ENCODE peak calls at places on chromosomes 12 and 14, in six cellular contexts. O is foreskin melanocyte, U is astrocyte of the spinal cord, R is HTR-8/SVneo, A is SW480, B is mesendoderm. C is an unnamed sample.

GRCh38 chr12:11981174-11981733 is 89.5 kb upstream of the BCL2L14 start:
- DNase-seq in U (peak), B (no peak), A (no peak), O (no peak), R (no peak), C (no peak)

GRCh38 chr14:102028733-102029132 is 58.1 kb downstream of the HSP90AA1 start:
- DNase-seq in A (peak), B (peak), R (no peak), O (no peak), U (peak), C (no peak)

GRCh38 chr12:75890141-75890540 is 141.4 kb downstream of the PHLDA1 start:
- DNase-seq in B (no peak), A (no peak), O (peak), R (no peak), U (peak), C (no peak)

GRCh38 chr12:78402366-78403134 is 462.0 kb upstream of the SYT1 start:
- DNase-seq in O (no peak), A (no peak), U (no peak), R (no peak), B (no peak), C (peak)

GRCh38 chr12:55637467-55637866 is 775 bp downstream of the OR10P1 start:
- DNase-seq in O (no peak), U (no peak), R (no peak), A (peak), B (no peak), C (no peak)

GRCh38 chr12:123487428-123487827 is 29.5 kb downstream of the SNRNP35 start:
- DNase-seq in O (no peak), A (no peak), R (no peak), B (no peak), U (no peak), C (no peak)

GRCh38 chr12:114741940-114742339 is 58.0 kb upstream of the TBX3 start:
- DNase-seq in A (no peak), O (no peak), R (no peak), U (no peak), B (no peak), C (no peak)

GRCh38 chr14:22657861-22658260 is 13.7 kb upstream of the OR6J1 start:
- DNase-seq in R (no peak), B (peak), U (peak), A (peak), O (no peak), C (peak)

GRCh38 chr12:115661103-115661502 is 616.4 kb downstream of the MED13L start:
- DNase-seq in B (no peak), U (peak), R (no peak), A (no peak), O (no peak), C (no peak)

C was measured in NCI-H82.